ENCODE peak calls at places on chromosomes 13 and 19, in four cellular contexts. X is WTC11, N is K562, E is GM12878. L is an unnamed sample.

GRCh38 chr13:80669112-80669511 is 328.2 kb upstream of the SPRY2 start:
- DNase-seq in X (no peak), N (no peak), E (no peak), L (no peak)

GRCh38 chr13:25659091-25659502 is 287.3 kb downstream of the ATP8A2 start:
- DNase-seq in X (no peak), N (no peak), E (no peak), L (no peak)

GRCh38 chr19:47414469-47414868 is 4.9 kb downstream of the MEIS3 start:
- DNase-seq in X (peak; percentile 73), N (peak; percentile 48), E (no peak), L (peak; percentile 57)

GRCh38 chr19:31139871-31140505 is 209.2 kb downstream of the TSHZ3 start:
- DNase-seq in X (no peak), N (no peak), E (no peak), L (no peak)

GRCh38 chr19:17332677-17333581 is 1.7 kb downstream of the ANO8 start:
- DNase-seq in X (peak; percentile 90), N (peak; percentile 93), E (peak; percentile 40), L (peak; percentile 87)

GRCh38 chr13:88651531-88651930 is 980.4 kb downstream of the SLITRK5 start:
- DNase-seq in X (no peak), N (no peak), E (peak; percentile 13), L (no peak)

GRCh38 chr13:49340161-49340560 is 92.4 kb downstream of the CDADC1 start:
- DNase-seq in X (no peak), N (no peak), E (no peak), L (no peak)

GRCh38 chr13:50133277-50133953 is 118.2 kb downstream of the KCNRG start:
- DNase-seq in X (peak; percentile 59), N (no peak), E (no peak), L (no peak)

GRCh38 chr19:40778045-40778864 is at the start of gene RAB4B:
- DNase-seq in X (peak; percentile 100), N (peak; percentile 97), E (peak; percentile 99), L (peak; percentile 99)

GRCh38 chr13:60869941-60870613 is 473.1 kb downstream of the TDRD3 start:
- DNase-seq in X (no peak), N (no peak), E (no peak), L (no peak)

GRCh38 chr13:47932953-47933687 is 68.0 kb downstream of the SUCLA2 start:
- DNase-seq in X (no peak), N (no peak), E (no peak), L (peak; percentile 76)

GRCh38 chr19:51364200-51365106 is 1.7 kb downstream of the ETFB start:
- DNase-seq in X (no peak), N (no peak), E (no peak), L (peak; percentile 76)

GRCh38 chr13:76775031-76775740 is 111.0 kb downstream of the KCTD12 start:
- DNase-seq in X (no peak), N (no peak), E (no peak), L (no peak)

GRCh38 chr19:10565567-10566407 is at the start of gene KRI1:
- DNase-seq in X (peak; percentile 99), N (peak; percentile 96), E (peak; percentile 88), L (peak; percentile 93)

GRCh38 chr19:10566408-10566657 is 523 bp upstream of the KRI1 start:
- DNase-seq in X (no peak), N (no peak), E (no peak), L (no peak)

GRCh38 chr19:10568444-10568825 is 344 bp downstream of the CDKN2D start:
- DNase-seq in X (peak; percentile 74), N (no peak), E (no peak), L (no peak)

GRCh38 chr19:10567696-10568443 is 909 bp downstream of the CDKN2D start:
- DNase-seq in X (no peak), N (no peak), E (no peak), L (no peak)

GRCh38 chr19:10566658-10567410 is 1.0 kb upstream of the KRI1 start:
- DNase-seq in X (no peak), N (no peak), E (peak; percentile 82), L (no peak)
- TF ChIP-seq TCF7 in X (no peak), N (no peak), E (no peak), L (no peak)

GRCh38 chr19:15869109-15869555 is 28.7 kb downstream of the CYP4F2 start:
- DNase-seq in X (peak; percentile 57), N (peak; percentile 78), E (no peak), L (peak; percentile 60)
- TF ChIP-seq USF2 in X (no peak), N (no peak), E (no peak), L (no peak)

GRCh38 chr13:112113355-112113754 is 46.4 kb downstream of the SOX1 start:
- DNase-seq in X (no peak), N (no peak), E (no peak), L (no peak)
- TF ChIP-seq TCF7 in X (no peak), N (no peak), E (no peak), L (no peak)

DNA sequence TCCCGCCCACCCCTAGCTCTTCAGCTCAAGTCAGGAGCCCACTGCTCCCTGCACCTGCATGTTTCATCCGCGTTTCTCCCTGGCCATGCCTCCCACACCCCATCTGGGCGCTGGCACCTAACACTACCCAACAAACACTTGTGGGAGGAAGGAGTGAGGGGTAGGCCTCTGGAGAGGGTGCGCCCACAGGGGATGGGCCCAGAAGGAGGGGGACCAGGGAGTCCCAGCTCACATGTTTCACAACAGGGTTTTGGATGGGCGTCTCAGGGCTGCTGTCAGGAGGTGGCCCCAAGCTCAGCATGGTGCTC is 12.1 kb upstream of the TMEM86B start:
- DNase-seq in X (no peak), N (no peak), E (no peak), L (no peak)
- TF ChIP-seq USF2 in X (no peak), N (no peak), E (no peak), L (no peak)

GRCh38 chr19:1590641-1591397 is 1.8 kb downstream of the MBD3 start:
- DNase-seq in X (peak; percentile 43), N (no peak), E (no peak), L (peak; percentile 49)
- TF ChIP-seq TCF7 in X (no peak), N (no peak), E (no peak), L (no peak)

GRCh38 chr19:27774827-27775226 is 1438.1 kb downstream of the UQCRFS1 start:
- DNase-seq in X (peak; percentile 42), N (peak; percentile 74), E (no peak), L (peak; percentile 18)
- TF ChIP-seq USF2 in X (no peak), N (no peak), E (no peak), L (no peak)

GRCh38 chr19:2734589-2735288 is 5.1 kb downstream of the SLC39A3 start:
- DNase-seq in X (no peak), N (no peak), E (no peak), L (no peak)
- TF ChIP-seq TCF7 in X (no peak), N (no peak), E (no peak), L (no peak)

GRCh38 chr13:113638173-113638746 is 19.7 kb downstream of the ATP4B start:
- DNase-seq in X (no peak), N (no peak), E (no peak), L (no peak)

GRCh38 chr13:113639661-113640262 is 18.2 kb downstream of the ATP4B start:
- DNase-seq in X (peak; percentile 7), N (no peak), E (no peak), L (no peak)

GRCh38 chr13:113637262-113638160 is 20.5 kb downstream of the ATP4B start:
- DNase-seq in X (peak; percentile 9), N (no peak), E (no peak), L (no peak)

GRCh38 chr13:113636266-113636963 is 21.6 kb downstream of the ATP4B start:
- DNase-seq in X (peak; percentile 5), N (no peak), E (no peak), L (no peak)

GRCh38 chr13:113638806-113639205 is 19.2 kb downstream of the ATP4B start:
- DNase-seq in X (no peak), N (no peak), E (no peak), L (no peak)
- TF ChIP-seq USF2 in X (no peak), N (no peak), E (no peak), L (no peak)

DNA sequence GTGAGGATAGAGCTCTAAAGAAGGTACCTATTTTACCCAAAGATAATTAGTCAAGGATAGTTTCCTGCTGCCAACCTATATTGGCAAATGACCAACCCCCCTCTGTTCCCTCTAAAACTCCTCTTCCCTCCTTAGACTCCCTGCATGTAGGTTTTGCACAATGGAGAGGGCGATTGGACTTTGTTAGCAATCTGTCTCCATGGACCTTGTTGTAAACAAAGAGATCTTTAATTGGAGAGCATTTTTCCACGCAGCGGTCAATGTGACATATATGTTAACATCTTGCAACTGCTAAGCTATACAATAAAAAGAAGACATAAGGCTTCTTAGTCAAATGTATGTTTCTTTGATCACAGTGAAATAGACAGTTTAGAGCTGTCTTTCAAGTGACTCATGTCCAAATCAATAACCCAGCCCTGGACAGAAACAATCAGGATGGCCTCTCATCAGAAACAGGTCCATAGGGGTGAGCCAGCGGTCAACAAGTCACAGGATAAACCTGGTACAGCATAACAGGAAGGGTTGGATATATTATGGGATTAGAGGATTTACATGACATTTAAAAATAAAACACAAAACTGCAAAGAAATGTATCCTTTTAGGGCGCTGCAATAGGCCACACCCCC is 69.7 kb upstream of the UBL3 start:
- DNase-seq in X (no peak), N (no peak), E (no peak), L (peak; percentile 63)
- TF ChIP-seq TCF7 in X (no peak), N (no peak), E (no peak), L (peak; percentile 53)